ENCODE peak calls at places on chromosome 15, in four cellular contexts. L is mesendoderm, B is IMR-90, I is H9. J is an unnamed sample.

GRCh38 chr15:69578792-69579587 is 126.4 kb downstream of the RPLP1 start:
- DNase-seq in L (peak; percentile 47), B (no peak), I (no peak), J (no peak)

GRCh38 chr15:93929375-93930094 is 301.8 kb upstream of the MCTP2 start:
- DNase-seq in L (peak; percentile 64), B (peak; percentile 60), I (peak; percentile 35), J (peak; percentile 13)

GRCh38 chr15:48641416-48641815 is 4.1 kb downstream of the FBN1 start:
- DNase-seq in L (no peak), B (peak; percentile 47), I (no peak), J (no peak)

GRCh38 chr15:63908281-63908680 is 74.5 kb upstream of the HERC1 start:
- DNase-seq in L (no peak), B (no peak), I (no peak), J (no peak)

GRCh38 chr15:64070965-64071851 is 22.4 kb downstream of the CIAO2A start:
- DNase-seq in L (no peak), B (peak; percentile 88), I (no peak), J (no peak)

GRCh38 chr15:39115379-39116057 is 465.4 kb upstream of the THBS1 start:
- DNase-seq in L (no peak), B (no peak), I (no peak), J (no peak)

GRCh38 chr15:70056091-70056680 is 41.5 kb downstream of the TLE3 start:
- DNase-seq in L (no peak), B (no peak), I (no peak), J (no peak)

GRCh38 chr15:57427367-57427821 is 51.1 kb downstream of the CGNL1 start:
- DNase-seq in L (peak; percentile 97), B (no peak), I (peak; percentile 50), J (peak; percentile 23)

GRCh38 chr15:52428297-52428696 is 100.4 kb downstream of the MYO5A start:
- DNase-seq in L (no peak), B (peak; percentile 15), I (no peak), J (no peak)

GRCh38 chr15:95018888-95019545 is 787.7 kb downstream of the MCTP2 start:
- DNase-seq in L (peak; percentile 65), B (peak; percentile 83), I (no peak), J (no peak)

GRCh38 chr15:65377105-65377975 is 462 bp downstream of the IGDCC3 start:
- DNase-seq in L (peak; percentile 77), B (no peak), I (peak; percentile 58), J (peak; percentile 83)

GRCh38 chr15:69337133-69337532 is 38.4 kb downstream of the PAQR5 start:
- DNase-seq in L (no peak), B (peak; percentile 44), I (no peak), J (no peak)

GRCh38 chr15:83380682-83381081 is 66.5 kb upstream of the SH3GL3 start:
- DNase-seq in L (peak; percentile 81), B (peak; percentile 26), I (peak; percentile 62), J (no peak)

GRCh38 chr15:64092864-64093626 is 593 bp downstream of the CIAO2A start:
- DNase-seq in L (peak; percentile 78), B (peak; percentile 64), I (peak; percentile 57), J (peak; percentile 73)

GRCh38 chr15:100919481-100920405 is 586 bp downstream of the LRRK1 start:
- DNase-seq in L (no peak), B (peak; percentile 19), I (no peak), J (peak; percentile 75)

GRCh38 chr15:85667491-85668424 is 127.0 kb downstream of the KLHL25 start:
- DNase-seq in L (peak; percentile 66), B (peak; percentile 99), I (no peak), J (no peak)

GRCh38 chr15:63749330-63749942 is 84.3 kb downstream of the HERC1 start:
- DNase-seq in L (no peak), B (peak; percentile 4), I (no peak), J (no peak)

GRCh38 chr15:75200765-75201608 is 695 bp upstream of the C15orf39 start:
- DNase-seq in L (peak; percentile 87), B (no peak), I (peak; percentile 90), J (peak; percentile 63)

GRCh38 chr15:74584204-74584603 is 31.4 kb upstream of the CLK3 start:
- DNase-seq in L (no peak), B (no peak), I (no peak), J (no peak)

GRCh38 chr15:63450884-63451225 is 53.5 kb upstream of the USP3 start:
- DNase-seq in L (no peak), B (no peak), I (no peak), J (no peak)

GRCh38 chr15:57921371-57921770 is 144.1 kb downstream of the ALDH1A2 start:
- DNase-seq in L (no peak), B (no peak), I (no peak), J (no peak)

GRCh38 chr15:88042047-88042446 is 214.5 kb downstream of the NTRK3 start:
- DNase-seq in L (no peak), B (no peak), I (no peak), J (no peak)

GRCh38 chr15:39135989-39136388 is 444.9 kb upstream of the THBS1 start:
- DNase-seq in L (no peak), B (peak; percentile 96), I (no peak), J (no peak)

GRCh38 chr15:69065981-69066645 is 51.6 kb downstream of the NOX5 start:
- DNase-seq in L (no peak), B (no peak), I (peak; percentile 16), J (no peak)

GRCh38 chr15:70014860-70015490 is 82.7 kb downstream of the TLE3 start:
- DNase-seq in L (peak; percentile 85), B (no peak), I (peak; percentile 94), J (peak; percentile 69)

GRCh38 chr15:87844031-87844430 is 412.5 kb downstream of the NTRK3 start:
- DNase-seq in L (no peak), B (no peak), I (no peak), J (no peak)

GRCh38 chr15:52678036-52678467 is 1.1 kb downstream of the ATOSA start:
- DNase-seq in L (peak; percentile 63), B (peak; percentile 65), I (peak; percentile 46), J (peak; percentile 3)

GRCh38 chr15:52518487-52518886 is 10.2 kb downstream of the MYO5A start:
- DNase-seq in L (no peak), B (peak; percentile 63), I (no peak), J (no peak)

GRCh38 chr15:29873264-29873663 is 51.0 kb upstream of the TJP1 start:
- DNase-seq in L (no peak), B (peak; percentile 22), I (no peak), J (no peak)

GRCh38 chr15:92454525-92455105 is 60.9 kb downstream of the ST8SIA2 start:
- DNase-seq in L (no peak), B (no peak), I (no peak), J (no peak)
- H3K56ac ChIP-seq in L (no peak overlapping the region), B (no peak overlapping the region), I (no peak overlapping the region), J (no peak overlapping the region)

DNA sequence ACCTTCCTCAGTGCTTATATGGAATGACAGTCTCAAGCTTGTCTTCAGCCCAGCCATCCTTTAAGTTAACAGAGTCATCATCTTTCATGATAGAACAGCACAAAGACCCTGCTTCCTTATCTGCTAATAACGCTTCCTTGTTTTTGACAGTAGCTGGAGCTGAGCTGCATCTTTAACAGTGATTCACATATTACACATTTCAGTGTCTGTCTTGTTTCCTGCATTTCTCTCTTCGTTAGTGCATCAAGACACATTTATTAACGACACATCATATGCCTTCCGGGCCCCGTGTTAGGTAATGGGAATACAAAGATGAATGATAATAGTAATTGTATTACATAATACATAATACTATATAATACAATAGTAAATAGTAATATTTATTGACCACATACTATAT is 30.2 kb upstream of the GREM1 start:
- DNase-seq in L (no peak), B (peak; percentile 65), I (no peak), J (no peak)
- H3K56ac ChIP-seq in L (no peak overlapping the region), B (no peak overlapping the region), I (no peak overlapping the region), J (no peak overlapping the region)

GRCh38 chr15:79834496-79834895 is 62.3 kb downstream of the MTHFS start:
- DNase-seq in L (no peak), B (no peak), I (no peak), J (no peak)
- H3K56ac ChIP-seq in L (no peak overlapping the region), B (no peak overlapping the region), I (no peak overlapping the region), J (no peak overlapping the region)

DNA sequence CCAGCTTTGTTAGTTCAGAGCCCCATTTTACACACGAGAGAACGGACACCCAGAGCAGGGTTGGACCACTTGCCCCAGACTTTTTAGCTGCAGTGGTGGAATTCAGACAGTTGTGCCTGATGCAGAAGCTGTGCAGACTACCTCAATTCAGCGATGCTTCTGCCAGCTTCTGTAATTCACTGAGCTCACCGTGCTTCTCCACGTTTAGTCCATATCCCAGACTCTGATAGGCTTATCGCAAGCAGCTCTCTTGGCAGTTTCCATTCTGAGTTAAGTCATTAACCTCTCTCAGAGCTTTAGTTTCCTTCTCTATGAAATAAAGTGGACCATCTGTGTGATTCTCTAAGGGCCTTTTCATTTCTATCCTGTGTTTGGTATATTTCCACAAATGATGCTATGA is 37.0 kb downstream of the ABHD17C start:
- DNase-seq in L (no peak), B (no peak), I (no peak), J (no peak)
- H3K56ac ChIP-seq in L (no peak overlapping the region), B (no peak overlapping the region), I (no peak overlapping the region), J (no peak overlapping the region)

DNA sequence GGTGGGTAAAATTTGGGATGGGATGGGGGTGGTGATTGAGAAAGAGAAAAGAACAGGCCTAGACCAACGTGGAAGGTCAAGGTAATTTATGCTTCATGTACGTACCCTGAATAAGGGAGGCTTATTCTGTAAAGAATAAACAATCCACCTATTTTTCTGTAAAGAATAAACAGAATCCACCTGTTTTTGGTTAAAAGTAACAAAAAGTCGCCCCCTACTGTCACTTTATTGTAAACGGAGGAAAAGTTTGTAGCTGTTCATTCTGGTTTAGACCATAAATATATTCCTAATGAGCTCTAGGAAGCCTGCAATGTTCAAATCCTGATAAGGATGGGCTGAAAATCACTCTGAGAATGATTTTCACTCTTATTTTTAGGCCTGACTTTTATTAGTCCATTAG is 23.5 kb upstream of the SQOR start:
- DNase-seq in L (no peak), B (no peak), I (no peak), J (no peak)
- H3K56ac ChIP-seq in L (no peak overlapping the region), B (no peak overlapping the region), I (no peak overlapping the region), J (no peak overlapping the region)

GRCh38 chr15:77855871-77856270 is 221.6 kb downstream of the TBC1D2B start:
- DNase-seq in L (no peak), B (no peak), I (peak; percentile 9), J (no peak)
- H3K56ac ChIP-seq in L (no peak overlapping the region), B (no peak overlapping the region), I (no peak overlapping the region), J (no peak overlapping the region)

GRCh38 chr15:92751528-92751927 is 96.0 kb upstream of the FAM174B start:
- DNase-seq in L (no peak), B (no peak), I (no peak), J (no peak)
- H3K56ac ChIP-seq in L (no peak overlapping the region), B (no peak overlapping the region), I (no peak overlapping the region), J (no peak overlapping the region)